ENCODE peak calls at places on chromosome 21, in four cellular contexts. P is amniotic stem cell, O is retina, H is G401. U is an unnamed sample.
A peak's percentile ranks its signal among the peaks of the same experiment; 100 is the strongest.

GRCh38 chr21:44709426-44710293 is 1.7 kb downstream of the TSPEAR start:
- DNase-seq in P (no peak), O (no peak), H (no peak), U (no peak)

GRCh38 chr21:30227128-30227527 is 11.2 kb upstream of the CLDN8 start:
- DNase-seq in P (no peak), O (no peak), H (no peak), U (no peak)

GRCh38 chr21:39788383-39788782 is 43.4 kb downstream of the IGSF5 start:
- DNase-seq in P (peak; percentile 80), O (peak; percentile 88), H (peak; percentile 41), U (peak; percentile 24)

GRCh38 chr21:36291509-36291908 is 28.5 kb upstream of the MORC3 start:
- DNase-seq in P (no peak), O (no peak), H (no peak), U (no peak)

GRCh38 chr21:24046816-24047443 is 1560.4 kb downstream of the MRPL39 start:
- DNase-seq in P (no peak), O (no peak), H (no peak), U (no peak)

GRCh38 chr21:29762570-29763082 is 177.2 kb downstream of the GRIK1 start:
- DNase-seq in P (no peak), O (no peak), H (no peak), U (no peak)

GRCh38 chr21:17542371-17542992 is 29.6 kb downstream of the CXADR start:
- DNase-seq in P (no peak), O (no peak), H (peak; percentile 8), U (no peak)

GRCh38 chr21:37467082-37467481 is 100.5 kb downstream of the DYRK1A start:
- DNase-seq in P (no peak), O (no peak), H (no peak), U (no peak)

GRCh38 chr21:26405071-26405470 is 168.0 kb downstream of the CYYR1 start:
- DNase-seq in P (no peak), O (no peak), H (no peak), U (no peak)

GRCh38 chr21:33112670-33113596 is 43.0 kb downstream of the OLIG1 start:
- DNase-seq in P (no peak), O (peak; percentile 76), H (no peak), U (no peak)

GRCh38 chr21:39176312-39176711 is 6.9 kb downstream of the PSMG1 start:
- DNase-seq in P (no peak), O (no peak), H (no peak), U (no peak)

GRCh38 chr21:28338906-28339305 is 653.8 kb downstream of the LTN1 start:
- DNase-seq in P (no peak), O (peak; percentile 3), H (no peak), U (no peak)

GRCh38 chr21:33695785-33696184 is 53.5 kb downstream of the ITSN1 start:
- DNase-seq in P (no peak), O (no peak), H (no peak), U (no peak)

GRCh38 chr21:29181799-29182470 is 51.5 kb downstream of the MAP3K7CL start:
- DNase-seq in P (peak; percentile 52), O (no peak), H (no peak), U (peak; percentile 68)

GRCh38 chr21:35336534-35336933 is 287.4 kb upstream of the RUNX1 start:
- DNase-seq in P (no peak), O (no peak), H (no peak), U (no peak)

GRCh38 chr21:38741092-38741975 is 64.4 kb upstream of the ETS2 start:
- DNase-seq in P (no peak), O (no peak), H (no peak), U (no peak)

GRCh38 chr21:21851657-21852056 is 853.4 kb downstream of the NCAM2 start:
- DNase-seq in P (no peak), O (no peak), H (no peak), U (no peak)

U was measured in HFF-Myc.